ENCODE peak calls at places on chromosomes 2 and 18, in seven cellular contexts. C is mesendoderm, D is astrocyte of the spinal cord, Y is Kasumi-1, U is T-helper 2 cell, V is AG04450, P is T-helper 9 cell. M is an unnamed sample.

GRCh38 chr18:25136416-25137132 is 215.4 kb downstream of the ZNF521 start:
- DNase-seq in C (peak; percentile 27), D (no peak), Y (no peak), U (no peak), V (no peak), P (no peak), M (no peak)

GRCh38 chr2:10440736-10441135 is 7.4 kb downstream of the ODC1 start:
- DNase-seq in C (no peak), D (no peak), Y (no peak), U (no peak), V (no peak), P (no peak), M (no peak)

GRCh38 chr2:195898505-195898904 is 170.1 kb downstream of the DNAH7 start:
- DNase-seq in C (no peak), D (peak; percentile 99), Y (peak; percentile 44), U (no peak), V (peak; percentile 99), P (no peak), M (no peak)

GRCh38 chr2:241767464-241768250 is 9.0 kb upstream of the GAL3ST2 start:
- DNase-seq in C (no peak), D (no peak), Y (no peak), U (no peak), V (no peak), P (no peak), M (no peak)

GRCh38 chr2:237581751-237582746 is 8.5 kb downstream of the RAB17 start:
- DNase-seq in C (peak; percentile 84), D (peak; percentile 67), Y (peak; percentile 26), U (peak; percentile 24), V (no peak), P (no peak), M (peak; percentile 73)

GRCh38 chr2:37323770-37324535 is 680 bp downstream of the PRKD3 start:
- DNase-seq in C (peak; percentile 70), D (peak; percentile 50), Y (peak; percentile 42), U (peak; percentile 62), V (no peak), P (peak; percentile 20), M (peak; percentile 45)

GRCh38 chr2:119158563-119159347 is at the start of gene C1QL2:
- DNase-seq in C (peak; percentile 73), D (no peak), Y (no peak), U (no peak), V (no peak), P (no peak), M (peak; percentile 58)

GRCh38 chr18:22817844-22818243 is 115.3 kb upstream of the RBBP8 start:
- DNase-seq in C (no peak), D (peak; percentile 39), Y (no peak), U (no peak), V (no peak), P (no peak), M (no peak)

GRCh38 chr2:128273469-128274081 is 45.1 kb downstream of the HS6ST1 start:
- DNase-seq in C (no peak), D (no peak), Y (no peak), U (peak; percentile 44), V (no peak), P (no peak), M (peak; percentile 5)

GRCh38 chr2:16569401-16569800 is 96.2 kb downstream of the CYRIA start:
- DNase-seq in C (no peak), D (no peak), Y (no peak), U (no peak), V (no peak), P (no peak), M (no peak)

GRCh38 chr18:2920546-2921343 is 73.9 kb downstream of the EMILIN2 start:
- DNase-seq in C (no peak), D (no peak), Y (no peak), U (no peak), V (no peak), P (no peak), M (no peak)

M was measured in WERI-Rb-1.